ENCODE peak calls at places on chromosome 18, in four cellular contexts. W is NAMALWA; B is heart left ventricle; Y is stimulated activated CD8-positive, alpha-beta memory T cell treated with anti-CD3 and anti-CD28 coated beads, Interleukin-15, amount 100 ng/mL, for 48 hours. J is an unnamed sample.

GRCh38 chr18:3012306-3012919 is 531 bp downstream of the LPIN2 start:
- DNase-seq in B (peak; percentile 54), Y (peak; percentile 21), W (peak; percentile 70), J (peak; percentile 62)

GRCh38 chr18:22307528-22307927 is 110.2 kb downstream of the CTAGE1 start:
- DNase-seq in B (no peak), W (peak; percentile 26), Y (no peak), J (no peak)

GRCh38 chr18:23578891-23579653 is 7.2 kb downstream of the NPC1 start:
- DNase-seq in B (no peak), W (no peak), Y (no peak), J (no peak)

GRCh38 chr18:63890950-63891304 is 3.4 kb downstream of the SERPINB2 start:
- DNase-seq in Y (no peak), B (no peak), W (peak; percentile 60), J (no peak)

GRCh38 chr18:1304392-1304992 is 399.8 kb downstream of the ADCYAP1 start:
- DNase-seq in Y (no peak), B (no peak), W (no peak), J (no peak)

GRCh38 chr18:323253-323622 is 55.4 kb upstream of the THOC1 start:
- DNase-seq in B (no peak), W (no peak), Y (no peak), J (no peak)

GRCh38 chr18:63016270-63016669 is 300.9 kb downstream of the PHLPP1 start:
- DNase-seq in B (no peak), W (peak; percentile 66), Y (no peak), J (no peak)

GRCh38 chr18:76943542-76944339 is 121.4 kb downstream of the ZNF236 start:
- DNase-seq in B (no peak), Y (no peak), W (no peak), J (peak; percentile 71)

GRCh38 chr18:55256568-55257289 is 297.5 kb upstream of the CCDC68 start:
- DNase-seq in W (no peak), B (no peak), Y (no peak), J (no peak)

GRCh38 chr18:73283788-73284187 is 416.0 kb upstream of the NETO1 start:
- DNase-seq in B (no peak), W (no peak), Y (no peak), J (no peak)

J was measured in Right ventricle myocardium superior.